ENCODE peak calls at places on chromosomes 1 and 21, in eight cellular contexts. Q, B, H, V, X, F, M and R are unnamed samples.

GRCh38 chr1:20962576-20963258 is 175.6 kb upstream of the HP1BP3 start:
- ATAC-seq in B (no peak), F (no peak), V (no peak), X (no peak), M (no peak), H (no peak), Q (peak; percentile 48), R (no peak)

GRCh38 chr1:159953866-159954515 is at the start of gene SLAMF9:
- ATAC-seq in M (no peak), F (peak; percentile 79), H (peak; percentile 15), V (no peak), B (peak; percentile 94), Q (peak; percentile 41), X (no peak), R (peak; percentile 34)

GRCh38 chr21:28769683-28770082 is 223.0 kb downstream of the LTN1 start:
- ATAC-seq in X (no peak), B (no peak), Q (peak; percentile 22), V (no peak), F (no peak), H (no peak), M (no peak), R (no peak)

GRCh38 chr1:10856863-10857598 is 60.6 kb upstream of the CASZ1 start:
- ATAC-seq in B (no peak), H (no peak), F (no peak), X (no peak), V (no peak), M (no peak), Q (no peak), R (no peak)

GRCh38 chr1:115565353-115565752 is 76.4 kb upstream of the VANGL1 start:
- ATAC-seq in F (no peak), H (no peak), Q (no peak), B (no peak), V (no peak), M (no peak), X (no peak), R (no peak)

GRCh38 chr1:61332196-61332753 is 249.9 kb downstream of the NFIA start:
- ATAC-seq in V (no peak), Q (no peak), F (no peak), B (no peak), X (no peak), H (no peak), M (no peak), R (no peak)

GRCh38 chr1:210233216-210233494 is 559 bp downstream of the SERTAD4 start:
- ATAC-seq in B (peak; percentile 49), V (no peak), M (peak; percentile 37), Q (peak; percentile 31), F (peak; percentile 78), H (no peak), X (peak; percentile 61), R (peak; percentile 14)

GRCh38 chr1:36517415-36517814 is 34.7 kb upstream of the CSF3R start:
- ATAC-seq in F (no peak), H (no peak), V (no peak), M (no peak), Q (no peak), X (no peak), B (no peak), R (no peak)

GRCh38 chr1:234900601-234901000 is 228.0 kb downstream of the TOMM20 start:
- ATAC-seq in H (no peak), B (no peak), M (no peak), V (no peak), F (peak; percentile 27), Q (no peak), X (no peak), R (no peak)

GRCh38 chr1:184574588-184574987 is 180.1 kb downstream of the EDEM3 start:
- ATAC-seq in M (no peak), V (no peak), H (no peak), Q (peak; percentile 50), F (no peak), X (no peak), B (no peak), R (no peak)

GRCh38 chr1:180080439-180080838 is 74.2 kb upstream of the QSOX1 start:
- ATAC-seq in F (no peak), H (no peak), B (peak; percentile 90), M (no peak), Q (no peak), V (no peak), X (no peak), R (no peak)

GRCh38 chr1:59505596-59506028 is 208.7 kb downstream of the FGGY start:
- ATAC-seq in B (peak; percentile 56), H (no peak), F (no peak), M (no peak), X (no peak), Q (no peak), V (no peak), R (no peak)

GRCh38 chr1:178944729-178945128 is 73.9 kb upstream of the ANGPTL1 start:
- ATAC-seq in Q (no peak), B (no peak), M (no peak), X (no peak), V (no peak), H (no peak), F (no peak), R (no peak)

GRCh38 chr1:42279055-42279454 is 56.0 kb downstream of the FOXJ3 start:
- ATAC-seq in V (no peak), B (no peak), X (no peak), H (no peak), Q (no peak), M (no peak), F (no peak), R (no peak)

GRCh38 chr1:115714572-115715141 is 53.9 kb downstream of the CASQ2 start:
- ATAC-seq in H (no peak), X (no peak), V (no peak), B (peak; percentile 86), M (no peak), Q (no peak), F (no peak), R (no peak)

GRCh38 chr21:38661296-38662223 is 144.2 kb upstream of the ETS2 start:
- ATAC-seq in V (no peak), X (peak; percentile 87), M (peak; percentile 35), F (peak; percentile 63), B (peak; percentile 53), H (peak; percentile 45), Q (peak; percentile 84), R (peak; percentile 16)

GRCh38 chr1:30331415-30332065 is 391.8 kb downstream of the MATN1 start:
- ATAC-seq in F (no peak), M (no peak), Q (no peak), H (no peak), V (no peak), B (peak; percentile 39), X (no peak), R (no peak)

GRCh38 chr1:221440658-221441057 is 301.2 kb downstream of the DUSP10 start:
- ATAC-seq in V (no peak), M (no peak), B (no peak), Q (peak; percentile 62), H (peak; percentile 76), X (no peak), F (no peak), R (peak; percentile 77)

GRCh38 chr1:26345718-26346117 is 8.2 kb downstream of the CRYBG2 start:
- ATAC-seq in F (peak; percentile 52), M (no peak), X (no peak), Q (no peak), H (no peak), V (no peak), B (no peak), R (no peak)

GRCh38 chr1:87539147-87539546 is 210.5 kb downstream of the LMO4 start:
- ATAC-seq in B (no peak), F (no peak), M (no peak), V (no peak), X (no peak), Q (no peak), H (no peak), R (no peak)

GRCh38 chr1:17420361-17420760 is 19.1 kb downstream of the RCC2 start:
- ATAC-seq in V (no peak), F (no peak), Q (no peak), H (no peak), M (no peak), B (no peak), X (no peak), R (no peak)

GRCh38 chr1:3136532-3136931 is 67.5 kb downstream of the PRDM16 start:
- ATAC-seq in V (no peak), H (no peak), F (no peak), B (no peak), M (no peak), Q (no peak), X (no peak), R (no peak)

GRCh38 chr21:36747114-36747814 is 48.3 kb downstream of the SIM2 start:
- ATAC-seq in H (no peak), Q (peak; percentile 19), M (no peak), B (peak; percentile 23), F (no peak), X (no peak), V (no peak), R (no peak)

GRCh38 chr1:31910933-31911332 is 27.2 kb downstream of the PTP4A2 start:
- ATAC-seq in X (no peak), Q (peak; percentile 24), V (no peak), H (no peak), F (no peak), B (no peak), M (no peak), R (no peak)

GRCh38 chr1:201259476-201260235 is 23.6 kb upstream of the PKP1 start:
- ATAC-seq in B (peak; percentile 80), M (peak; percentile 41), Q (peak; percentile 68), X (peak; percentile 44), V (no peak), H (no peak), F (no peak), R (peak; percentile 20)

GRCh38 chr1:40029608-40030007 is 10.9 kb upstream of the CAP1 start:
- ATAC-seq in F (no peak), Q (no peak), M (no peak), X (no peak), V (no peak), B (no peak), H (no peak), R (no peak)